ENCODE peak calls at places on chromosome 12, in eight cellular contexts. H, U, S, T, M, L, X and D are unnamed samples.

GRCh38 chr12:56521209-56521589 is 421 bp upstream of the RBMS2 start:
- DNase-seq in H (no peak), X (no peak), T (no peak), L (no peak), S (no peak), U (no peak), M (peak), D (no peak)

GRCh38 chr12:121628037-121628436 is 1.7 kb downstream of the ORAI1 start:
- DNase-seq in M (no peak), H (no peak), T (peak), L (no peak), X (peak), U (no peak), S (no peak), D (no peak)

GRCh38 chr12:21776242-21776641 is 1.7 kb upstream of the KCNJ8 start:
- DNase-seq in T (no peak), H (no peak), L (no peak), X (no peak), U (no peak), M (no peak), S (no peak), D (no peak)

GRCh38 chr12:65537978-65538377 is 259.5 kb downstream of the MSRB3 start:
- DNase-seq in L (no peak), S (peak), U (no peak), X (no peak), H (no peak), T (peak), M (no peak), D (no peak)

GRCh38 chr12:52020539-52021336 is 14.0 kb downstream of the TAMALIN start:
- DNase-seq in M (no peak), U (peak), L (peak), X (peak), H (peak), T (peak), S (no peak), D (peak)

GRCh38 chr12:79423560-79423959 is 267.2 kb downstream of the PAWR start:
- DNase-seq in U (no peak), T (no peak), X (no peak), S (no peak), M (no peak), H (no peak), L (no peak), D (no peak)

GRCh38 chr12:27031531-27031930 is 9.2 kb downstream of the MED21 start:
- DNase-seq in H (no peak), X (no peak), U (no peak), L (no peak), S (no peak), T (peak), M (no peak), D (no peak)

GRCh38 chr12:68784015-68784414 is 24.0 kb upstream of the MDM2 start:
- DNase-seq in H (no peak), T (no peak), X (no peak), U (no peak), S (no peak), L (no peak), M (peak), D (no peak)

GRCh38 chr12:19575307-19576243 is 136.3 kb downstream of the AEBP2 start:
- DNase-seq in H (no peak), M (peak), U (no peak), S (peak), X (no peak), T (peak), L (no peak), D (no peak)

GRCh38 chr12:6958609-6959375 is 7.6 kb downstream of the PTPN6 start:
- DNase-seq in T (no peak), M (peak), L (peak), H (no peak), X (peak), S (no peak), U (peak), D (peak)

GRCh38 chr12:51865470-51865745 is 16.9 kb upstream of the FIGNL2 start:
- DNase-seq in X (no peak), S (no peak), U (no peak), M (no peak), T (no peak), L (no peak), H (no peak), D (no peak)

GRCh38 chr12:89316705-89317139 is 35.6 kb downstream of the DUSP6 start:
- DNase-seq in U (no peak), S (no peak), M (no peak), X (no peak), L (no peak), H (peak), T (no peak), D (no peak)

GRCh38 chr12:2967651-2968050 is 8.5 kb downstream of the TEAD4 start:
- DNase-seq in T (no peak), S (no peak), U (no peak), L (no peak), X (no peak), M (no peak), H (no peak), D (no peak)

GRCh38 chr12:4270670-4271432 is 2.7 kb upstream of the CCND2 start:
- DNase-seq in M (peak), T (no peak), L (peak), X (peak), U (peak), S (peak), H (no peak), D (peak)

GRCh38 chr12:112842441-112842840 is 50.9 kb downstream of the RPH3A start:
- DNase-seq in X (no peak), L (no peak), H (no peak), M (no peak), S (no peak), U (no peak), T (no peak), D (no peak)

GRCh38 chr12:54030889-54031860 is 1.7 kb upstream of the HOXC5 start:
- DNase-seq in M (no peak), T (no peak), X (no peak), H (no peak), S (no peak), U (no peak), L (no peak), D (no peak)

GRCh38 chr12:2462087-2462486 is 332.7 kb upstream of the FKBP4 start:
- DNase-seq in U (no peak), T (no peak), L (no peak), X (no peak), H (no peak), S (no peak), M (no peak), D (no peak)

GRCh38 chr12:70719672-70720420 is 82.6 kb upstream of the PTPRB start:
- DNase-seq in H (peak), S (no peak), L (peak), U (peak), T (peak), X (peak), M (peak), D (peak)

GRCh38 chr12:31353730-31354708 is 28.1 kb upstream of the SINHCAF start:
- DNase-seq in S (no peak), X (no peak), T (no peak), U (no peak), H (no peak), L (peak), M (no peak), D (no peak)

GRCh38 chr12:4881665-4882064 is 28.0 kb upstream of the KCNA1 start:
- DNase-seq in X (no peak), U (no peak), L (no peak), S (no peak), M (no peak), T (no peak), H (no peak), D (no peak)

GRCh38 chr12:59472273-59472672 is 123.6 kb upstream of the SLC16A7 start:
- DNase-seq in T (no peak), U (no peak), S (no peak), X (peak), H (no peak), L (no peak), M (no peak), D (no peak)

GRCh38 chr12:62466018-62466595 is 519 bp upstream of the MON2 start:
- DNase-seq in X (peak), M (no peak), S (peak), L (peak), T (peak), H (peak), U (no peak), D (no peak)

GRCh38 chr12:103742349-103742784 is 98.7 kb downstream of the NT5DC3 start:
- DNase-seq in X (no peak), M (no peak), S (peak), H (peak), T (peak), L (no peak), U (no peak), D (no peak)

GRCh38 chr12:58314610-58315009 is 373.2 kb downstream of the ATP23 start:
- DNase-seq in X (no peak), T (peak), H (no peak), U (no peak), S (peak), M (no peak), L (no peak), D (no peak)

GRCh38 chr12:56635539-56636117 is 5.5 kb upstream of the BAZ2A start:
- DNase-seq in L (no peak), M (no peak), U (no peak), T (no peak), S (no peak), H (no peak), X (peak), D (peak)

GRCh38 chr12:106760184-106760531 is 14.3 kb upstream of the RIC8B start:
- DNase-seq in T (no peak), H (no peak), U (peak), S (no peak), L (peak), X (no peak), M (peak), D (no peak)

GRCh38 chr12:43349863-43350262 is 202.1 kb downstream of the ADAMTS20 start:
- DNase-seq in S (peak), X (no peak), L (no peak), H (peak), M (no peak), U (no peak), T (no peak), D (no peak)